ENCODE peak calls at places on chromosomes 6 and 20, in four cellular contexts. A, X, N and O are unnamed samples.

GRCh38 chr20:58138395-58138794 is 90.1 kb downstream of the ANKRD60 start:
- DNase-seq in A (peak), X (no peak), N (no peak), O (no peak)

GRCh38 chr6:130389142-130389541 is 23.3 kb downstream of the TMEM200A start:
- DNase-seq in A (no peak), X (no peak), N (no peak), O (no peak)

GRCh38 chr20:57629976-57630525 is 9.8 kb upstream of the ZBP1 start:
- DNase-seq in A (no peak), X (no peak), N (no peak), O (no peak)

GRCh38 chr6:44454198-44454597 is 66.7 kb downstream of the CDC5L start:
- DNase-seq in A (no peak), X (no peak), N (no peak), O (no peak)

GRCh38 chr20:50246367-50247195 is 56.0 kb downstream of the CEBPB start:
- DNase-seq in A (no peak), X (no peak), N (no peak), O (no peak)

GRCh38 chr20:53332022-53332824 is 261.4 kb downstream of the ZNF217 start:
- DNase-seq in A (no peak), X (no peak), N (no peak), O (no peak)

GRCh38 chr20:17673082-17673481 is 9.0 kb downstream of the RRBP1 start:
- DNase-seq in A (no peak), X (no peak), N (no peak), O (no peak)

GRCh38 chr6:82910394-82910793 is 155.2 kb downstream of the UBE3D start:
- DNase-seq in A (no peak), X (no peak), N (peak), O (no peak)

GRCh38 chr6:14478396-14479225 is 361.0 kb downstream of the CD83 start:
- DNase-seq in A (no peak), X (no peak), N (no peak), O (no peak)

GRCh38 chr6:132933085-132933484 is 118.7 kb downstream of the RPS12 start:
- DNase-seq in A (no peak), X (no peak), N (peak), O (no peak)

GRCh38 chr6:138569970-138570715 is 70.8 kb upstream of the NHSL1 start:
- DNase-seq in A (no peak), X (no peak), N (no peak), O (no peak)